ENCODE peak calls at places on chromosome 20, in eight cellular contexts. H is NB4, J is AG10803, X is colonic mucosa, K is HCT116, A is cardiac fibroblast, F is glutamatergic neuron, E is IMR-90. O is an unnamed sample.

GRCh38 chr20:18276821-18277220 is 11.5 kb upstream of the ZNF133 start:
- DNase-seq in F (peak), X (peak), A (peak), E (peak), H (peak), J (peak), K (peak), O (peak)

GRCh38 chr20:17617212-17617867 is 47.5 kb downstream of the DSTN start:
- DNase-seq in A (peak), F (peak), X (peak), K (peak), J (peak), E (no peak), H (peak), O (peak)

GRCh38 chr20:59010995-59011873 is 4.2 kb upstream of the CTSZ start:
- DNase-seq in X (no peak), F (no peak), A (peak), E (peak), K (no peak), H (no peak), J (peak), O (peak)

GRCh38 chr20:18739785-18740184 is 73.8 kb upstream of the SCP2D1 start:
- DNase-seq in J (peak), H (no peak), F (peak), K (no peak), A (peak), E (peak), X (peak), O (no peak)

GRCh38 chr20:57777911-57778310 is 68.1 kb upstream of the PMEPA1 start:
- DNase-seq in F (no peak), A (no peak), H (no peak), X (no peak), J (no peak), K (no peak), E (no peak), O (no peak)

GRCh38 chr20:16599257-16599656 is 26.0 kb upstream of the KIF16B start:
- DNase-seq in K (no peak), X (no peak), A (no peak), E (no peak), F (no peak), J (no peak), H (no peak), O (no peak)

GRCh38 chr20:10864076-10864672 is 190.4 kb upstream of the JAG1 start:
- DNase-seq in F (no peak), E (no peak), X (peak), K (peak), J (peak), A (no peak), H (peak), O (no peak)

GRCh38 chr20:40863337-40863919 is 165.2 kb upstream of the TOP1 start:
- DNase-seq in K (no peak), F (no peak), X (no peak), A (no peak), J (no peak), E (no peak), H (no peak), O (no peak)

GRCh38 chr20:64079273-64080012 is at the start of gene RGS19:
- DNase-seq in E (peak), A (peak), K (no peak), H (peak), X (peak), J (peak), F (peak), O (peak)

GRCh38 chr20:10861619-10862018 is 187.8 kb upstream of the JAG1 start:
- DNase-seq in E (no peak), J (no peak), H (no peak), K (no peak), F (no peak), X (peak), A (no peak), O (no peak)

GRCh38 chr20:58308680-58309527 is 611 bp upstream of the RAB22A start:
- DNase-seq in K (no peak), A (peak), F (peak), X (peak), J (peak), H (peak), E (peak), O (peak)

GRCh38 chr20:24609757-24610156 is 140.3 kb downstream of the SYNDIG1 start:
- DNase-seq in X (no peak), F (no peak), J (no peak), H (no peak), K (no peak), E (no peak), A (no peak), O (no peak)

GRCh38 chr20:12229891-12230290 is 312.2 kb downstream of the BTBD3 start:
- DNase-seq in A (no peak), F (no peak), H (no peak), X (no peak), E (no peak), K (no peak), J (no peak), O (no peak)

GRCh38 chr20:5535211-5535756 is 214.9 kb upstream of the SHLD1 start:
- DNase-seq in H (peak), J (peak), E (peak), F (no peak), X (no peak), K (no peak), A (peak), O (no peak)

GRCh38 chr20:19338960-19339359 is 126.5 kb downstream of the SLC24A3 start:
- DNase-seq in H (no peak), K (no peak), A (no peak), E (no peak), F (no peak), X (no peak), J (no peak), O (no peak)

GRCh38 chr20:36483919-36484808 is 57.2 kb upstream of the MYL9 start:
- DNase-seq in K (no peak), E (peak), J (no peak), X (no peak), H (no peak), F (no peak), A (peak), O (no peak)

GRCh38 chr20:56629464-56630085 is 469 bp downstream of the TFAP2C start:
- DNase-seq in E (no peak), H (no peak), K (no peak), F (peak), A (no peak), X (no peak), J (no peak), O (peak)

GRCh38 chr20:15637971-15638754 is 935.1 kb downstream of the KIF16B start:
- DNase-seq in X (no peak), A (no peak), H (no peak), F (no peak), E (no peak), K (no peak), J (peak), O (no peak)

GRCh38 chr20:63950701-63951397 is 5.4 kb downstream of the UCKL1 start:
- DNase-seq in F (no peak), E (no peak), A (no peak), X (no peak), K (no peak), J (no peak), H (no peak), O (no peak)

GRCh38 chr20:64113796-64114355 is 6.5 kb upstream of the NPBWR2 start:
- DNase-seq in H (no peak), X (no peak), A (no peak), F (peak), K (no peak), J (no peak), E (no peak), O (no peak)

GRCh38 chr20:23165307-23165750 is 79.2 kb upstream of the CD93 start:
- DNase-seq in J (no peak), A (no peak), X (peak), E (no peak), H (no peak), K (no peak), F (no peak), O (peak)

GRCh38 chr20:37596890-37597539 is 69.3 kb upstream of the BLCAP start:
- DNase-seq in H (no peak), K (no peak), A (no peak), J (no peak), E (no peak), X (no peak), F (no peak), O (no peak)

GRCh38 chr20:51596656-51597388 is 54.3 kb upstream of the NFATC2 start:
- DNase-seq in J (peak), A (no peak), H (no peak), F (no peak), E (no peak), K (no peak), X (no peak), O (no peak)

GRCh38 chr20:56769971-56770570 is 141.0 kb downstream of the TFAP2C start:
- DNase-seq in E (no peak), H (no peak), F (no peak), K (no peak), X (no peak), J (no peak), A (no peak), O (no peak)

GRCh38 chr20:25076731-25077609 is 5.0 kb downstream of the VSX1 start:
- DNase-seq in E (peak), F (no peak), J (peak), K (peak), H (peak), X (no peak), A (peak), O (no peak)

GRCh38 chr20:38373231-38373867 is 27.1 kb downstream of the LBP start:
- DNase-seq in E (no peak), J (no peak), X (no peak), H (no peak), F (no peak), K (no peak), A (no peak), O (no peak)

GRCh38 chr20:35947489-35947888 is 6.8 kb downstream of the SCAND1 start:
- DNase-seq in H (peak), E (peak), X (no peak), J (peak), F (peak), K (peak), A (peak), O (peak)

GRCh38 chr20:17430515-17430914 is 100.7 kb downstream of the BFSP1 start:
- DNase-seq in K (no peak), A (no peak), F (no peak), H (no peak), X (no peak), E (no peak), J (no peak), O (no peak)

GRCh38 chr20:53677447-53678314 is 84.0 kb upstream of the ZNF217 start:
- DNase-seq in H (peak), A (peak), J (peak), X (peak), E (peak), K (no peak), F (peak), O (peak)

GRCh38 chr20:5509803-5510202 is 193.0 kb upstream of the PROKR2 start:
- DNase-seq in K (no peak), E (no peak), H (no peak), A (no peak), F (no peak), J (no peak), X (no peak), O (no peak)

GRCh38 chr20:16005612-16006493 is 567.4 kb downstream of the KIF16B start:
- DNase-seq in K (no peak), H (no peak), E (no peak), X (no peak), A (no peak), J (no peak), F (no peak), O (no peak)

GRCh38 chr20:18019068-18019467 is 38.6 kb downstream of the OVOL2 start:
- DNase-seq in H (peak), A (peak), J (peak), E (peak), F (no peak), X (no peak), K (no peak), O (peak)

GRCh38 chr20:1281279-1282057 is 15.4 kb downstream of the SNPH start:
- DNase-seq in A (no peak), F (no peak), X (no peak), H (no peak), J (no peak), E (no peak), K (no peak), O (no peak)

GRCh38 chr20:56781108-56781739 is 152.1 kb downstream of the TFAP2C start:
- DNase-seq in K (no peak), X (no peak), J (peak), E (no peak), F (no peak), A (peak), H (no peak), O (no peak)

GRCh38 chr20:4087923-4088322 is 72.6 kb upstream of the RNF24 start:
- DNase-seq in J (no peak), F (no peak), K (no peak), H (no peak), X (no peak), E (peak), A (peak), O (no peak)

GRCh38 chr20:7272512-7272911 is 505.0 kb downstream of the BMP2 start:
- DNase-seq in J (no peak), A (peak), E (no peak), X (no peak), H (peak), F (no peak), K (no peak), O (no peak)
- TF ChIP-seq CTCF in J (peak), A (peak), E (no peak), X (no peak), H (no peak), F (peak), K (no peak), O (no peak)

GRCh38 chr20:31608256-31608980 is 3.3 kb downstream of the ID1 start:
- DNase-seq in F (peak), E (peak), J (peak), H (peak), X (peak), K (peak), A (peak), O (peak)
- TF ChIP-seq CTCF in F (no peak), E (no peak), J (no peak), H (no peak), X (no peak), K (no peak), A (no peak), O (no peak)

DNA sequence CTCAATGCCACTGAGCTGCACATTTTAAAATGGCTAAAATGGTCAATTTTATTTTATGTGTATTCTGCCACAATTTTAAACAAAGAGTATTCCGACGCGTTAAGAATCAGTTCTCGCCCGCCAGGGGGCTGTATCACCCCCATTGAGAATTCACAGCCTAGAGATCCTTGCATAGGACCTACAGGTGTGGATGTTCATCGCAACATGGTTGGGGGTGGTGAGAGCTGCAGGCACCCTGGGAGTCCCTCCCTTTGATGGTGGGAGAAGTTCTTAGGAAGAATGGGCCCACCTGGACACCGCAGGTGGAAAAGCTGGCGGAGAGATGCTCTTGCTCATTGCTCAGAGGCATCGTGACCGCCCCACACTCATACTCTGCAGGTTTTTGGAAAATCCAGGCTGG is 63.5 kb downstream of the SLC2A10 start:
- DNase-seq in X (no peak), F (no peak), J (no peak), A (no peak), K (no peak), H (no peak), E (no peak), O (no peak)
- TF ChIP-seq CTCF in X (no peak), F (peak), J (peak), A (peak), K (peak), H (no peak), E (no peak), O (peak)

GRCh38 chr20:45097485-45098095 is 3.3 kb downstream of the KCNS1 start:
- DNase-seq in F (no peak), H (peak), J (peak), X (peak), K (no peak), A (peak), E (no peak), O (peak)
- TF ChIP-seq CTCF in F (no peak), H (peak), J (peak), X (peak), K (no peak), A (peak), E (peak), O (peak)

DNA sequence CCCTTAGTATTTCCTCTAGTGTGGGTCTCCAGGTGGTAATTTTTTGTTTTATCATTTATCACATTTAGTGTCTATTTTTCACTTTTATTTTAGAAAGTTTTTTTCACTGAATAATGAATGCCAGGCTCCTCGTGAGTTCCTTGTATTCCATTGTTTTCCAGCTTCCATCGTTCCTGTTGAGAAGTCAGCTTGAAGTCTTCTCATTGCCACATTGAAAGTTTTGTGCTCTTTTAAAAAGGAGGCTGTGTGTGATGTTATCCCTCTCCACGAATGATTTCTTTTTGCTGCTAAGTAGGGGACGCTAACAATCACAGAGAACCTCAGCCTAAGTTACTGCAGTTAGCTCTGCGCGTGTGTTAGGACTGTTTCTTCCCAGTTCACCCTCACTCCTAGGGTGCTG is 194.5 kb downstream of the TAF4 start:
- DNase-seq in E (no peak), J (no peak), K (no peak), H (no peak), F (no peak), X (no peak), A (no peak), O (no peak)
- TF ChIP-seq CTCF in E (no peak), J (no peak), K (no peak), H (no peak), F (no peak), X (no peak), A (no peak), O (no peak)

GRCh38 chr20:62755817-62756724 is 40.2 kb upstream of the MRGBP start:
- DNase-seq in K (no peak), J (no peak), A (no peak), X (no peak), H (no peak), E (no peak), F (peak), O (no peak)

GRCh38 chr20:62752671-62753501 is 43.4 kb upstream of the MRGBP start:
- DNase-seq in A (no peak), J (no peak), H (no peak), E (peak), K (no peak), X (no peak), F (peak), O (no peak)

GRCh38 chr20:62754122-62754990 is 41.9 kb upstream of the MRGBP start:
- DNase-seq in A (no peak), F (peak), X (no peak), H (no peak), E (no peak), J (no peak), K (no peak), O (no peak)

GRCh38 chr20:62753626-62754025 is 42.6 kb upstream of the MRGBP start:
- DNase-seq in X (no peak), F (no peak), H (no peak), E (no peak), J (no peak), A (no peak), K (no peak), O (no peak)

GRCh38 chr20:62754991-62755356 is 41.3 kb upstream of the MRGBP start:
- DNase-seq in K (no peak), H (no peak), A (no peak), J (no peak), F (no peak), E (no peak), X (no peak), O (no peak)
- TF ChIP-seq CTCF in K (no peak), H (no peak), A (no peak), J (no peak), F (no peak), E (no peak), X (no peak), O (no peak)

GRCh38 chr20:50591233-50591852 is 81.2 kb downstream of the PTPN1 start:
- DNase-seq in E (no peak), F (no peak), A (no peak), X (no peak), K (no peak), J (no peak), H (no peak), O (no peak)

GRCh38 chr20:50593005-50593335 is 82.8 kb downstream of the PTPN1 start:
- DNase-seq in K (no peak), J (no peak), A (no peak), X (no peak), F (no peak), E (no peak), H (no peak), O (no peak)

GRCh38 chr20:50594231-50594590 is 84.0 kb downstream of the PTPN1 start:
- DNase-seq in J (no peak), K (no peak), F (no peak), H (peak), X (no peak), E (no peak), A (peak), O (no peak)

GRCh38 chr20:50590348-50590664 is 80.1 kb downstream of the PTPN1 start:
- DNase-seq in F (no peak), E (no peak), X (no peak), K (no peak), A (no peak), J (no peak), H (no peak), O (no peak)

GRCh38 chr20:50592282-50593004 is 82.3 kb downstream of the PTPN1 start:
- DNase-seq in E (no peak), K (no peak), H (no peak), F (no peak), J (no peak), X (no peak), A (no peak), O (no peak)
- TF ChIP-seq CTCF in E (no peak), K (no peak), H (no peak), F (no peak), J (no peak), X (no peak), A (no peak), O (no peak)

GRCh38 chr20:20580139-20580538 is 132.3 kb downstream of the RALGAPA2 start:
- DNase-seq in K (no peak), A (no peak), X (no peak), J (no peak), E (no peak), H (no peak), F (no peak), O (no peak)
- TF ChIP-seq CTCF in K (no peak), A (no peak), X (no peak), J (no peak), E (no peak), H (no peak), F (no peak), O (no peak)

O was measured in endothelial cell.